ENCODE peak calls at places on chromosomes 1 and 21, in five cellular contexts. One of them, this sample, is unnamed.

GRCh38 chr1:40711465-40712404 is 20.2 kb downstream of the NFYC start:
- DNase-seq in A673: no peak
- DNase-seq in right lobe of liver: no peak
- DNase-seq in lung: peak
- DNase-seq in fibroblast of lung: peak
- DNase-seq in this sample: peak

GRCh38 chr1:45275054-45275453 is 51.6 kb upstream of the HPDL start:
- DNase-seq in A673: no peak
- DNase-seq in right lobe of liver: no peak
- DNase-seq in lung: no peak
- DNase-seq in fibroblast of lung: no peak
- DNase-seq in this sample: peak

GRCh38 chr1:48007044-48007443 is 9.9 kb upstream of the TRABD2B start:
- DNase-seq in A673: no peak
- DNase-seq in right lobe of liver: no peak
- DNase-seq in lung: no peak
- DNase-seq in fibroblast of lung: peak
- DNase-seq in this sample: peak

GRCh38 chr1:116763787-116764465 is 9.7 kb downstream of the CD2 start:
- DNase-seq in A673: peak
- DNase-seq in right lobe of liver: peak
- DNase-seq in lung: peak
- DNase-seq in fibroblast of lung: no peak
- DNase-seq in this sample: peak

GRCh38 chr1:64814427-64814826 is 69.6 kb downstream of the RAVER2 start:
- DNase-seq in A673: no peak
- DNase-seq in right lobe of liver: no peak
- DNase-seq in lung: no peak
- DNase-seq in fibroblast of lung: no peak
- DNase-seq in this sample: no peak

GRCh38 chr21:22342855-22343254 is 1344.6 kb downstream of the NCAM2 start:
- DNase-seq in A673: peak
- DNase-seq in right lobe of liver: no peak
- DNase-seq in lung: no peak
- DNase-seq in fibroblast of lung: no peak
- DNase-seq in this sample: no peak

GRCh38 chr1:85628791-85629531 is 48.4 kb downstream of the CCN1 start:
- DNase-seq in A673: peak
- DNase-seq in right lobe of liver: peak
- DNase-seq in lung: peak
- DNase-seq in fibroblast of lung: peak
- DNase-seq in this sample: peak

GRCh38 chr1:202105571-202106339 is 17.0 kb upstream of the GPR37L1 start:
- DNase-seq in A673: peak
- DNase-seq in right lobe of liver: no peak
- DNase-seq in lung: no peak
- DNase-seq in fibroblast of lung: peak
- DNase-seq in this sample: peak

GRCh38 chr1:86542626-86543025 is 4.3 kb upstream of the CLCA4 start:
- DNase-seq in A673: no peak
- DNase-seq in right lobe of liver: no peak
- DNase-seq in lung: no peak
- DNase-seq in fibroblast of lung: peak
- DNase-seq in this sample: peak

GRCh38 chr1:221724931-221725605 is 16.8 kb downstream of the DUSP10 start:
- DNase-seq in A673: no peak
- DNase-seq in right lobe of liver: peak
- DNase-seq in lung: no peak
- DNase-seq in fibroblast of lung: peak
- DNase-seq in this sample: peak

GRCh38 chr1:75130865-75131592 is 3.2 kb upstream of the LHX8 start:
- DNase-seq in A673: no peak
- DNase-seq in right lobe of liver: no peak
- DNase-seq in lung: no peak
- DNase-seq in fibroblast of lung: no peak
- DNase-seq in this sample: no peak

GRCh38 chr1:45979778-45980176 is 152.7 kb downstream of the PIK3R3 start:
- DNase-seq in A673: no peak
- DNase-seq in right lobe of liver: no peak
- DNase-seq in lung: no peak
- DNase-seq in fibroblast of lung: no peak
- DNase-seq in this sample: no peak

GRCh38 chr1:22922640-22923039 is 50.0 kb downstream of the LACTBL1 start:
- DNase-seq in A673: no peak
- DNase-seq in right lobe of liver: no peak
- DNase-seq in lung: no peak
- DNase-seq in fibroblast of lung: peak
- DNase-seq in this sample: peak

GRCh38 chr1:228375578-228376261 is 30.9 kb downstream of the TRIM11 start:
- DNase-seq in A673: no peak
- DNase-seq in right lobe of liver: peak
- DNase-seq in lung: no peak
- DNase-seq in fibroblast of lung: no peak
- DNase-seq in this sample: no peak

GRCh38 chr1:230994860-230995259 is 16.0 kb downstream of the ARV1 start:
- DNase-seq in A673: no peak
- DNase-seq in right lobe of liver: no peak
- DNase-seq in lung: no peak
- DNase-seq in fibroblast of lung: no peak
- DNase-seq in this sample: no peak

GRCh38 chr1:228845101-228845500 is 109.8 kb downstream of the RHOU start:
- DNase-seq in A673: no peak
- DNase-seq in right lobe of liver: no peak
- DNase-seq in lung: no peak
- DNase-seq in fibroblast of lung: no peak
- DNase-seq in this sample: no peak

GRCh38 chr1:143497374-143497747 is 474.4 kb downstream of the FAM72C start:
- DNase-seq in A673: peak
- DNase-seq in right lobe of liver: peak
- DNase-seq in lung: no peak
- DNase-seq in fibroblast of lung: no peak
- DNase-seq in this sample: no peak

GRCh38 chr1:77438239-77438913 is 156.6 kb downstream of the AK5 start:
- DNase-seq in A673: peak
- DNase-seq in right lobe of liver: no peak
- DNase-seq in lung: no peak
- DNase-seq in fibroblast of lung: peak
- DNase-seq in this sample: peak

GRCh38 chr1:229664133-229664689 is 38.2 kb downstream of the URB2 start:
- DNase-seq in A673: peak
- DNase-seq in right lobe of liver: peak
- DNase-seq in lung: no peak
- DNase-seq in fibroblast of lung: peak
- DNase-seq in this sample: peak

GRCh38 chr1:243343970-243344749 is 88.3 kb downstream of the SDCCAG8 start:
- DNase-seq in A673: peak
- DNase-seq in right lobe of liver: no peak
- DNase-seq in lung: no peak
- DNase-seq in fibroblast of lung: peak
- DNase-seq in this sample: peak

GRCh38 chr1:241551759-241552638 is 19.8 kb downstream of the KMO start:
- DNase-seq in A673: no peak
- DNase-seq in right lobe of liver: peak
- DNase-seq in lung: peak
- DNase-seq in fibroblast of lung: no peak
- DNase-seq in this sample: no peak

GRCh38 chr1:2233997-2234761 is 6.1 kb downstream of the SKI start:
- DNase-seq in A673: peak
- DNase-seq in right lobe of liver: peak
- DNase-seq in lung: peak
- DNase-seq in fibroblast of lung: peak
- DNase-seq in this sample: peak

GRCh38 chr1:248873993-248874671 is 15.2 kb upstream of the ZNF692 start:
- DNase-seq in A673: no peak
- DNase-seq in right lobe of liver: peak
- DNase-seq in lung: peak
- DNase-seq in fibroblast of lung: peak
- DNase-seq in this sample: peak

GRCh38 chr21:25801217-25802015 is 66.6 kb downstream of the GABPA start:
- DNase-seq in A673: peak
- DNase-seq in right lobe of liver: peak
- DNase-seq in lung: peak
- DNase-seq in fibroblast of lung: peak
- DNase-seq in this sample: peak

GRCh38 chr1:71766748-71767147 is 515.6 kb downstream of the NEGR1 start:
- DNase-seq in A673: no peak
- DNase-seq in right lobe of liver: no peak
- DNase-seq in lung: no peak
- DNase-seq in fibroblast of lung: no peak
- DNase-seq in this sample: no peak
- TF ChIP-seq CTCF in A673: no peak
- TF ChIP-seq CTCF in right lobe of liver: no peak
- TF ChIP-seq CTCF in lung: no peak
- TF ChIP-seq CTCF in fibroblast of lung: no peak
- TF ChIP-seq CTCF in this sample: no peak

DNA sequence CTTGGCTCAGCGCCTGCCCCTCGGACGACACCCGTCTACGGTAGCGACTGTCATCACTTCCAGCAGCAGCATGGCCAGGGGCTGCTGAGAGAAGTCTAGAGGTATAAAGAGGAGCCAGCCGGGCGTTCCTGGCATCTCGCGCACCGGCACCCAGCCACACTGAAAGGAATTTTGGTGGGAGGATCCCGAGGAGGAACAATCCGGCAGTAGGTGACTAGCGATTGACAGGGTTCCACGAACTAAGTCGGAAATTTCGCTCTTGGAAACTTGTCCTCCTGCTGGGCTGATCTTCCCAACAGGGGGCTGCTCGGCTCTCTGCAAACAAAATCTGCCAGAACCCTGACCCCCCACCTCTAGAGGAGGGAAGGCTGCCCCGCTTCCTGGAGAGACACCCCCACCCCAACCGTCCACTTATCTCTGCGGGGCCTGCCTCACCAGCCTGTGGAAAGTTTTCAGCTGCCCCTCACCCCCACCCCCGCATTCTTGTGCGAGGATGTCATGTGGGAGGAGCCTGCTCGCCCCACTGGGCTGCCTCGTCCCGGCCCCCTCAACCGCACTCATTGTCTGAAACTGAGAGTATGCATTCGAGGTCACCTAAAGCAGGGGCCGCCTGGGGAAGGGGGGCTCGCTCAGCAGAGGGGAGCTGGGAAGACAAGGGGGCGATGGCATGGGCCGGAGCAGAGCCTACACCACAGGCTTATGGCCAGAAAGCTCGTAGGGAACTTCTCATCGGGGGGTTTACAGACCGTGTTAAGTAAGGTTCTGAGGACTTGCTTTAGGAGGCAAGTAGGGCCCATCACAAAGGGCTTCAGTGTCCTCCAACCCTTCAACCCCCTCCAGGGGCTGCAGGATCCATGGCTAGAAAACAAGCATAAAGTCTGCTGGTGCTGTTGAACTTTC is 9.6 kb downstream of the EPHA2 start:
- DNase-seq in A673: peak
- DNase-seq in right lobe of liver: peak
- DNase-seq in lung: peak
- DNase-seq in fibroblast of lung: peak
- DNase-seq in this sample: peak
- H3K4me3 ChIP-seq in A673: peak
- H3K4me3 ChIP-seq in right lobe of liver: no peak
- H3K4me3 ChIP-seq in lung: no peak
- H3K4me3 ChIP-seq in fibroblast of lung: peak
- H3K4me3 ChIP-seq in this sample: peak

GRCh38 chr1:94926915-94927404 is at the start of gene CNN3:
- DNase-seq in A673: peak
- DNase-seq in right lobe of liver: peak
- DNase-seq in lung: peak
- DNase-seq in fibroblast of lung: peak
- DNase-seq in this sample: peak

GRCh38 chr1:94924967-94925366 is 1.9 kb downstream of the CNN3 start:
- DNase-seq in A673: peak
- DNase-seq in right lobe of liver: no peak
- DNase-seq in lung: no peak
- DNase-seq in fibroblast of lung: peak
- DNase-seq in this sample: peak

GRCh38 chr1:94926365-94926914 is 470 bp downstream of the CNN3 start:
- DNase-seq in A673: peak
- DNase-seq in right lobe of liver: peak
- DNase-seq in lung: peak
- DNase-seq in fibroblast of lung: peak
- DNase-seq in this sample: peak

GRCh38 chr1:94927405-94928175 is 680 bp upstream of the CNN3 start:
- DNase-seq in A673: peak
- DNase-seq in right lobe of liver: no peak
- DNase-seq in lung: peak
- DNase-seq in fibroblast of lung: peak
- DNase-seq in this sample: peak

GRCh38 chr1:94925561-94926364 is 1.1 kb downstream of the CNN3 start:
- DNase-seq in A673: peak
- DNase-seq in right lobe of liver: peak
- DNase-seq in lung: peak
- DNase-seq in fibroblast of lung: peak
- DNase-seq in this sample: peak
- TF ChIP-seq CTCF in A673: no peak
- TF ChIP-seq CTCF in right lobe of liver: no peak
- TF ChIP-seq CTCF in lung: no peak
- TF ChIP-seq CTCF in fibroblast of lung: no peak
- TF ChIP-seq CTCF in this sample: no peak

GRCh38 chr1:24743404-24744211 is 1.6 kb upstream of the CLIC4 start:
- DNase-seq in A673: peak
- DNase-seq in right lobe of liver: no peak
- DNase-seq in lung: no peak
- DNase-seq in fibroblast of lung: peak
- DNase-seq in this sample: peak
- H3K4me3 ChIP-seq in A673: no peak
- H3K4me3 ChIP-seq in right lobe of liver: no peak
- H3K4me3 ChIP-seq in lung: no peak
- H3K4me3 ChIP-seq in fibroblast of lung: no peak
- H3K4me3 ChIP-seq in this sample: no peak